ENCODE peak calls at places on chromosomes 4 and X, in seven cellular contexts. O, P, K, W, Q, J and D are unnamed samples.

GRCh38 chr4:182918791-182919302 is 1.7 kb upstream of the DCTD start:
- DNase-seq in W (no peak), O (no peak), J (no peak), P (peak; percentile 46), Q (no peak), K (no peak), D (no peak)

GRCh38 chrX:95346854-95347253 is 1337.8 kb upstream of the DIAPH2 start:
- DNase-seq in P (no peak), O (no peak), W (no peak), Q (no peak), J (no peak), K (no peak), D (no peak)

GRCh38 chr4:88378691-88379559 is at the start of gene HERC6:
- DNase-seq in Q (peak; percentile 81), P (peak; percentile 90), O (peak; percentile 89), K (peak; percentile 77), W (peak; percentile 70), J (peak; percentile 81), D (peak; percentile 94)

GRCh38 chr4:8473920-8474590 is 33.5 kb downstream of the TRMT44 start:
- DNase-seq in J (no peak), K (no peak), Q (no peak), O (no peak), P (no peak), W (no peak), D (no peak)

GRCh38 chr4:115154826-115155225 is 41.4 kb upstream of the NDST4 start:
- DNase-seq in W (no peak), P (no peak), J (no peak), K (no peak), Q (no peak), O (no peak), D (no peak)

GRCh38 chr4:38967260-38968095 is 64.7 kb downstream of the TMEM156 start:
- DNase-seq in J (peak; percentile 9), W (peak; percentile 74), Q (no peak), O (no peak), P (no peak), K (no peak), D (no peak)

GRCh38 chrX:63657821-63658220 is 127.2 kb downstream of the ARHGEF9 start:
- DNase-seq in Q (no peak), W (peak; percentile 0), O (no peak), K (no peak), J (no peak), P (peak; percentile 83), D (peak; percentile 72)

GRCh38 chrX:110036162-110037033 is 33.5 kb downstream of the TMEM164 start:
- DNase-seq in J (no peak), P (peak; percentile 5), O (no peak), K (no peak), W (no peak), Q (no peak), D (no peak)

GRCh38 chr4:88441696-88442095 is 15.2 kb upstream of the HERC5 start:
- DNase-seq in K (no peak), P (no peak), W (no peak), O (no peak), Q (no peak), J (no peak), D (no peak)

GRCh38 chrX:135923353-135923752 is 29.8 kb downstream of the SAGE1 start:
- DNase-seq in W (peak; percentile 7), P (no peak), K (no peak), Q (no peak), J (no peak), O (no peak), D (no peak)

GRCh38 chr4:181416966-181417365 is 826.2 kb upstream of the TENM3 start:
- DNase-seq in Q (no peak), W (no peak), J (no peak), K (no peak), O (no peak), P (no peak), D (no peak)

GRCh38 chrX:73215263-73215662 is 612 bp upstream of the NAP1L2 start:
- DNase-seq in P (no peak), O (no peak), J (no peak), W (no peak), Q (no peak), K (no peak), D (no peak)

GRCh38 chr4:177403746-177404145 is 38.5 kb downstream of the AGA start:
- DNase-seq in W (no peak), K (no peak), J (no peak), O (no peak), P (no peak), Q (no peak), D (no peak)

GRCh38 chrX:15493118-15494082 is at the start of gene PIR:
- DNase-seq in W (peak; percentile 68), K (peak; percentile 85), J (peak; percentile 85), Q (peak; percentile 89), O (peak; percentile 92), P (peak; percentile 67), D (peak; percentile 96)
- TF ChIP-seq POLR2AphosphoS5 in W (peak; percentile 69), K (no peak), J (peak; percentile 78), Q (peak; percentile 63), O (peak; percentile 79), P (no peak), D (peak; percentile 75)

GRCh38 chr4:81965911-81966310 is 407.9 kb downstream of the HNRNPD start:
- DNase-seq in J (no peak), P (no peak), K (no peak), W (no peak), O (no peak), Q (no peak), D (no peak)
- H3K27ac ChIP-seq in J (no peak overlapping the region), P (no peak overlapping the region), K (no peak overlapping the region), W (no peak overlapping the region), O (no peak overlapping the region), Q (no peak overlapping the region), D (no peak overlapping the region)

GRCh38 chr4:174119818-174120217 is 163.6 kb downstream of the FBXO8 start:
- DNase-seq in J (no peak), P (no peak), Q (no peak), K (no peak), O (no peak), W (no peak), D (no peak)

GRCh38 chr4:174118171-174118570 is 165.3 kb downstream of the FBXO8 start:
- DNase-seq in O (no peak), J (no peak), W (no peak), P (no peak), K (no peak), Q (no peak), D (no peak)

GRCh38 chr4:174117445-174117844 is 166.0 kb downstream of the FBXO8 start:
- DNase-seq in W (no peak), J (no peak), P (no peak), Q (no peak), K (no peak), O (no peak), D (no peak)

GRCh38 chr4:174120446-174121142 is 162.9 kb downstream of the FBXO8 start:
- DNase-seq in O (peak; percentile 74), P (peak; percentile 44), Q (no peak), K (no peak), J (peak; percentile 65), W (peak; percentile 66), D (no peak)

DNA sequence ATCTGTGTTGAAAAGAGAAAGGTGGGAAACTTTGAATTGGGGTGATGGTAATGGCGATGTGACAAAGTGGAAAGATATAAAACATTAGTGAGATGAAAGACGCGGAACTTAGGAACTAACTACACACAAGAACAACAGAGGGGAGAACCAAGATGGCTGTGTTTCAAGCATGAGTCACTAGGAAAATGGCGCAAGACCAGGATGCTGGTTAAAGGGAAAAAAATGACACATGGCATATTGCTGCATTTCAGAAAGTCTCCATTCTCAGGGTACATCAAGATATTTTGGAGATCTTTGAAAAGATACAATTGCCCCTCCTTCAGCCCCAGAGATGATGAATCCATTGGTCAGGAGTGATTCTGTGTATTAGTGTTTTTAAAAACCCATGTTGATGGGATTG is 164.4 kb downstream of the FBXO8 start:
- DNase-seq in W (no peak), Q (no peak), J (no peak), P (peak; percentile 18), K (no peak), O (no peak), D (no peak)
- TF ChIP-seq POLR2AphosphoS5 in W (no peak), Q (no peak), J (no peak), P (no peak), K (no peak), O (peak; percentile 54), D (no peak)

GRCh38 chr4:76441881-76442280 is 6.9 kb downstream of the SHROOM3 start:
- DNase-seq in Q (no peak), P (no peak), O (no peak), J (no peak), W (no peak), K (no peak), D (no peak)
- H3K27ac ChIP-seq in Q (no peak overlapping the region), P (no peak overlapping the region), O (no peak overlapping the region), J (no peak overlapping the region), W (no peak overlapping the region), K (no peak overlapping the region), D (no peak overlapping the region)

DNA sequence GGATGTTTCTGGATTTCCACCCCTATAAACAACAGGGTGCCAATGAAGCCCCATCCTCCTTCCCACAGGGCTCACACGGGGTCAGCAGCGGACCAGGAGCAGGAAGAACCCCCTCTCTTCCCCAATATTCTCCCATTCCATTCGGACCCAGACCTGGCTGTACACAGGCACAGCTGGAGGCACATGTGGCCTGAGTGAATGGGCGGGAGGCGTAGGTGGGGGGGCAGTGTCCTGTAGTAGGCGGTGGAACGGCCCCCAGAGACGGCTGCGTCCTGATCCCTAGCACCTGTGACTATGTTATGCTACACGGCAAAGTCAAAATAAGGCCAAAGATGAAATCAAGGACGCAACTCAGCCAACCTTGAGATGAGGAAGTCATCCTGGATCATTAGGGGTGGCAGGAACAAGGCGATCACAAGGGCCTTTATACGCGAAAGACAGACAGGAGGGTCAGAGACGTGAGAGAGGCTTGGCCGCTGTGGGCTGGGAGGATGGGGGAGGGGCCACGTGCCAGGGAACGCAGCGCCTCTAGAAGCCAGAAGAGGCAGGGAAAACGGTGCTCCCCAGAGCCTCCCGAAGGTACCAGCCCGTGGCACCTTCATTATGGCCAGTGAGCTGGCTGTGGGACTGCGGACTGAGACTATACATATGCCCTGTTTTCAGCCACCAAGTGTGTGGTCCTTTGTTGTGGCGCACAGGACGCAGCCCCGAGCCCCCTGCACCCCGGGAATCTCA is 75.6 kb downstream of the WFS1 start:
- DNase-seq in J (no peak), W (no peak), P (no peak), Q (no peak), K (no peak), O (no peak), D (no peak)
- TF ChIP-seq POLR2AphosphoS5 in J (no peak), W (no peak), P (no peak), Q (no peak), K (no peak), O (no peak), D (no peak)

DNA sequence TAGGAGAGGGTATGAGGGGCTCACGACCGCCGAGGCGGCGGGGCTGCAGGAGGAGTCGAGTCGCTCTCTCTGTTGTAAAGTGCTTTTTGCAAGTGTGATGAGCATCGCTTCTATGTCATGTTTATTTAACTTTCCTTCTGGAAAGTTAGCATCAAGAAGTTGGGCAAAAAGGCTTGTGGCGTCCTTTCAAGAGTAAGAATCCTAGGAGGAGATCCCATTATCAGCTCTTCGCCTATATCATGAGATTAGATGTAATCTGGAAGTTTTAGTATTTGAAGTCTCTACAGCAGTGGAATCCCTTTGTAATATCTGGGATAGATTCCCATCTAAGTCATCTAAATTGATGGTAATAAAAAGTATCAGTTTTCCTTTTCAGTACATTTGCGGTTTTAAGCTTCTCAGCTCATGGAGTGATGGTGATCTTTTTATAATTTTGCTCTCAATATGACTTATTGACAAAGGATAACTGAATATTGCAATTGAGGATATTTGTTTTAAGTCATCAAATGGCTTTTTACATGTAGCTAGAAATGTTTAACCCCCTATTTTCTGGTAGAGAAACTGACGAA is 1.7 kb downstream of the GALNT7 start:
- DNase-seq in P (no peak), W (no peak), J (peak; percentile 50), Q (no peak), K (no peak), O (no peak), D (no peak)
- H3K27ac ChIP-seq in P (peak overlapping the region; percentile 70), W (peak overlapping the region; percentile 98), J (peak overlapping the region; percentile 62), Q (peak overlapping the region; percentile 91), K (peak overlapping the region; percentile 92), O (peak overlapping the region; percentile 92), D (peak overlapping the region; percentile 91)